ENCODE peak calls at places on chromosome 7, in five cellular contexts. I, N, R, B and W are unnamed samples.

GRCh38 chr7:94509264-94509878 is at the start of gene CASD1:
- DNase-seq in B (no peak), I (peak; percentile 70), R (peak; percentile 68), N (peak; percentile 63), W (no peak)

GRCh38 chr7:30029696-30030095 is 1.5 kb downstream of the PLEKHA8 start:
- DNase-seq in R (no peak), I (no peak), N (no peak), B (no peak), W (no peak)

GRCh38 chr7:92133737-92134270 is 473 bp downstream of the CYP51A1 start:
- DNase-seq in I (peak; percentile 83), B (no peak), R (peak; percentile 88), N (peak; percentile 70), W (peak; percentile 2)

GRCh38 chr7:106611911-106612310 is 49.0 kb downstream of the CCDC71L start:
- DNase-seq in R (no peak), N (no peak), B (no peak), I (no peak), W (no peak)

GRCh38 chr7:76066716-76067503 is 19.0 kb downstream of the MDH2 start:
- DNase-seq in N (no peak), I (no peak), B (no peak), R (no peak), W (no peak)

GRCh38 chr7:52831321-52831720 is 204.1 kb upstream of the POM121L12 start:
- DNase-seq in B (no peak), N (no peak), I (no peak), R (no peak), W (no peak)

GRCh38 chr7:33692956-33693355 is 212.4 kb upstream of the BMPER start:
- DNase-seq in I (no peak), N (no peak), R (no peak), B (no peak), W (no peak)

GRCh38 chr7:141356096-141356495 is 195.1 kb upstream of the AGK start:
- DNase-seq in B (no peak), N (no peak), I (no peak), R (no peak), W (no peak)

GRCh38 chr7:2069472-2069860 is 163.3 kb downstream of the MAD1L1 start:
- DNase-seq in N (no peak), B (no peak), R (no peak), I (no peak), W (no peak)

GRCh38 chr7:130959743-130960207 is 225.8 kb upstream of the KLF14 start:
- DNase-seq in R (no peak), I (no peak), N (no peak), B (no peak), W (no peak)

GRCh38 chr7:31887006-31887405 is 183.2 kb downstream of the PDE1C start:
- DNase-seq in N (no peak), R (no peak), B (no peak), I (no peak), W (no peak)

GRCh38 chr7:71408276-71408675 is 276.3 kb downstream of the GALNT17 start:
- DNase-seq in I (no peak), B (no peak), N (peak; percentile 67), R (no peak), W (no peak)

GRCh38 chr7:151537818-151538561 is 18.3 kb upstream of the RHEB start:
- DNase-seq in B (no peak), N (no peak), R (no peak), I (no peak), W (no peak)

GRCh38 chr7:123201901-123202300 is 2.1 kb upstream of the SLC13A1 start:
- DNase-seq in I (no peak), N (no peak), R (no peak), B (no peak), W (no peak)

GRCh38 chr7:55230014-55230413 is 135.1 kb upstream of the LANCL2 start:
- DNase-seq in R (no peak), N (no peak), B (no peak), I (no peak), W (no peak)

GRCh38 chr7:132061931-132062330 is 505.5 kb upstream of the PODXL start:
- DNase-seq in N (no peak), I (no peak), B (no peak), R (no peak), W (no peak)

GRCh38 chr7:8742837-8743236 is 309.4 kb downstream of the NXPH1 start:
- DNase-seq in N (no peak), B (no peak), I (no peak), R (no peak), W (no peak)

GRCh38 chr7:106201176-106201575 is 83.6 kb downstream of the NAMPT start:
- DNase-seq in R (no peak), N (no peak), I (no peak), B (no peak), W (no peak)

GRCh38 chr7:48088559-48089414 is at the start of gene UPP1:
- DNase-seq in B (peak; percentile 91), R (peak; percentile 94), N (peak; percentile 96), I (peak; percentile 96), W (no peak)

GRCh38 chr7:139321071-139321745 is 19.9 kb upstream of the FMC1 start:
- DNase-seq in R (no peak), I (no peak), N (no peak), B (no peak), W (peak; percentile 23)

GRCh38 chr7:32501522-32501921 is 6.2 kb downstream of the AVL9 start:
- DNase-seq in R (no peak), B (no peak), I (no peak), N (no peak), W (no peak)

GRCh38 chr7:148045521-148045920 is 545.0 kb upstream of the C7orf33 start:
- DNase-seq in R (no peak), B (no peak), I (no peak), N (no peak), W (peak; percentile 23)

GRCh38 chr7:145398758-145399157 is 562.9 kb upstream of the TPK1 start:
- DNase-seq in N (peak; percentile 24), R (no peak), B (no peak), I (no peak), W (no peak)

GRCh38 chr7:18420176-18420575 is 75.4 kb upstream of the HDAC9 start:
- DNase-seq in R (no peak), N (no peak), I (no peak), B (no peak), W (no peak)

GRCh38 chr7:12770227-12770975 is 83.0 kb downstream of the ARL4A start:
- DNase-seq in B (no peak), I (no peak), N (peak; percentile 18), R (no peak), W (peak; percentile 64)

GRCh38 chr7:4840097-4840501 is 21.7 kb downstream of the PAPOLB start:
- DNase-seq in N (no peak), I (no peak), R (peak; percentile 6), B (no peak), W (no peak)

GRCh38 chr7:75687246-75688088 is 51.3 kb downstream of the HIP1 start:
- DNase-seq in I (peak; percentile 47), N (no peak), R (no peak), B (no peak), W (no peak)

GRCh38 chr7:107943018-107943417 is 52.0 kb downstream of the DLD start:
- DNase-seq in B (no peak), I (no peak), R (no peak), N (no peak), W (no peak)

GRCh38 chr7:36287371-36288241 is 102.1 kb upstream of the ANLN start:
- DNase-seq in R (no peak), B (peak; percentile 19), N (no peak), I (no peak), W (no peak)

GRCh38 chr7:94284120-94284519 is 110.6 kb upstream of the COL1A2 start:
- DNase-seq in N (no peak), B (no peak), I (no peak), R (no peak), W (no peak)

GRCh38 chr7:151708610-151709009 is 168.3 kb downstream of the PRKAG2 start:
- DNase-seq in B (no peak), I (no peak), R (no peak), N (no peak), W (no peak)

GRCh38 chr7:92751902-92752901 is 84.2 kb downstream of the CDK6 start:
- DNase-seq in B (no peak), N (no peak), R (no peak), I (no peak), W (no peak)

GRCh38 chr7:1567893-1568292 is 1.9 kb downstream of the PSMG3 start:
- DNase-seq in B (no peak), R (no peak), I (no peak), N (no peak), W (no peak)

DNA sequence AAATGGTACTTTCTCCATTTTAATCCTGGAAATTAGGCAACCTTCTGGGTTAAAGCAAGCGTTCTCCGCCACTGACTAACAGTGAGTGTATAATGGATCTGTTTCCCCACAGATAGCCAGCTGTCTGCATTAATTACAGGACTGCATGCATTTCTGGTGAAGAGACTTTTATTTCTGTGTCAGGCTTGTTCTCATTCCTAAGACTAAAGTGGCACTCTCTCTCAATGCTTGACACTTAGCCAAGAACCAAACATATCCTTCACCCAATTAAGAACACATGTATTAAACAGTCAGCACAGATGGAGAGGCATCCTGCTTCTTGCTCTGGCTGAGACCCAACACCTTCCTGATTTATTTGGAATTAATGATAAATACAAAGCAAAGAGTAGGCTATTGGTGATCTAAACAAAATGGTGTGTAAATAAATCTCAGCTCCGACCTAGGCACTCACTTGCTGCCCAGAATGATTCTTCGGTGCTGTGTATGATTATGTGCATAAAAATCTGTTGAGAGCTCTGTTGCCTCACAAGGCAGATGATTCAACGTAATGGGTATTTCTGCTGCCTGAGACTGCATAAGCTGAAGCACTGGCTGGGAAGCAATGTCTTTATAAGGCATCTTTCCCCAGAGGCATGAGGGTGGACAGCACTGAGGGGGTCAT is 16.8 kb downstream of the CALU start:
- DNase-seq in B (no peak), I (peak; percentile 73), R (no peak), N (no peak), W (no peak)
- H3K4me3 ChIP-seq in B (no peak overlapping the region), I (no peak overlapping the region), R (no peak overlapping the region), N (no peak overlapping the region), W (no peak overlapping the region)

GRCh38 chr7:22610258-22610657 is 110.3 kb upstream of the STEAP1B start:
- DNase-seq in N (no peak), I (no peak), R (no peak), B (no peak), W (no peak)
- TF ChIP-seq CTCF in N (no peak), I (no peak), R (no peak), B (no peak), W (no peak)

GRCh38 chr7:154841731-154842331 is 161.1 kb downstream of the PAXIP1 start:
- DNase-seq in B (no peak), R (no peak), N (no peak), I (no peak), W (peak; percentile 87)
- H3K4me3 ChIP-seq in B (no peak overlapping the region), R (no peak overlapping the region), N (no peak overlapping the region), I (no peak overlapping the region), W (no peak overlapping the region)

GRCh38 chr7:128031901-128032604 is 816 bp upstream of the LRRC4 start:
- DNase-seq in R (peak; percentile 71), B (peak; percentile 19), I (no peak), N (peak; percentile 33), W (no peak)
- TF ChIP-seq CTCF in R (peak; percentile 29), B (peak; percentile 6), I (no peak), N (peak; percentile 47), W (no peak)